ENCODE peak calls at places on chromosomes 16 and 17, in nine cellular contexts. I is WERI-Rb-1; D is CD8-positive, alpha-beta T cell; E is stomach; F is CD4-positive, alpha-beta T cell; T is lung; L is keratinocyte; Z is breast epithelium; P is tibial nerve. H is an unnamed sample.

GRCh38 chr16:10817514-10817913 is 1.1 kb downstream of the TVP23A start:
- DNase-seq in D (no peak), I (no peak), L (no peak), F (no peak), E (no peak), T (no peak), P (no peak), Z (no peak), H (no peak)

GRCh38 chr17:42272576-42272975 is 3.6 kb downstream of the STAT5B start:
- DNase-seq in D (no peak), T (no peak), E (no peak), F (no peak), P (no peak), Z (no peak), L (no peak), I (no peak), H (no peak)

GRCh38 chr16:13148836-13149235 is 247.4 kb downstream of the SHISA9 start:
- DNase-seq in F (no peak), E (no peak), L (no peak), T (no peak), Z (no peak), D (no peak), P (no peak), I (no peak), H (no peak)

GRCh38 chr17:76381633-76382304 is 2.6 kb upstream of the SPHK1 start:
- DNase-seq in Z (no peak), F (no peak), T (no peak), D (no peak), E (no peak), L (no peak), I (no peak), P (peak; percentile 50), H (no peak)

GRCh38 chr17:18859256-18859655 is 1.3 kb downstream of the PRPSAP2 start:
- DNase-seq in T (no peak), I (no peak), Z (no peak), E (no peak), F (no peak), D (no peak), P (no peak), L (no peak), H (no peak)

GRCh38 chr16:9225527-9226316 is 134.3 kb downstream of the HAPSTR1 start:
- DNase-seq in F (no peak), Z (no peak), L (no peak), T (no peak), I (peak; percentile 90), E (no peak), D (no peak), P (no peak), H (peak; percentile 32)

GRCh38 chr16:5072334-5073278 is 963 bp downstream of the ALG1 start:
- DNase-seq in D (no peak), F (no peak), Z (no peak), L (no peak), E (no peak), P (no peak), T (no peak), I (no peak), H (no peak)

GRCh38 chr17:35764123-35764991 is 3.7 kb downstream of the C17orf50 start:
- DNase-seq in L (no peak), E (peak; percentile 92), D (peak; percentile 84), Z (peak; percentile 76), F (peak; percentile 75), P (peak; percentile 69), T (peak; percentile 86), I (peak; percentile 92), H (peak; percentile 87)

GRCh38 chr16:87840462-87840978 is 28.8 kb downstream of the SLC7A5 start:
- DNase-seq in Z (no peak), P (no peak), T (no peak), D (no peak), E (no peak), F (no peak), I (no peak), L (no peak), H (no peak)

GRCh38 chr17:31722251-31723056 is 136.6 kb downstream of the COPRS start:
- DNase-seq in L (no peak), E (peak; percentile 39), I (no peak), T (no peak), Z (no peak), D (no peak), P (no peak), F (no peak), H (no peak)

GRCh38 chr16:12091569-12092346 is 115.2 kb downstream of the SNX29 start:
- DNase-seq in T (no peak), D (no peak), E (no peak), I (no peak), Z (peak; percentile 9), L (no peak), F (no peak), P (no peak), H (no peak)

GRCh38 chr17:63911657-63912100 is 621 bp upstream of the CSHL1 start:
- DNase-seq in E (peak; percentile 40), D (peak; percentile 72), L (no peak), P (peak; percentile 60), T (no peak), F (peak; percentile 55), Z (no peak), I (peak; percentile 71), H (no peak)

GRCh38 chr16:57381791-57382534 is 9.7 kb downstream of the CX3CL1 start:
- DNase-seq in F (no peak), I (no peak), L (no peak), Z (no peak), T (no peak), E (no peak), P (no peak), D (no peak), H (no peak)

GRCh38 chr17:69879576-69879975 is 195.4 kb upstream of the KCNJ16 start:
- DNase-seq in E (no peak), P (no peak), L (no peak), T (no peak), F (no peak), D (no peak), I (no peak), Z (no peak), H (no peak)

GRCh38 chr16:58128721-58129096 is 472 bp downstream of the CFAP20 start:
- DNase-seq in Z (no peak), T (no peak), D (peak; percentile 26), L (no peak), I (peak; percentile 26), P (no peak), F (no peak), E (no peak), H (no peak)

GRCh38 chr16:50455288-50455845 is 86.6 kb upstream of the BRD7 start:
- DNase-seq in Z (no peak), E (no peak), T (no peak), I (no peak), P (no peak), D (no peak), L (no peak), F (no peak), H (no peak)

GRCh38 chr17:31564883-31565297 is 173.4 kb downstream of the RAB11FIP4 start:
- DNase-seq in T (no peak), E (no peak), F (no peak), P (no peak), I (no peak), Z (no peak), D (no peak), L (no peak), H (no peak)

GRCh38 chr16:53756329-53756996 is 52.5 kb downstream of the FTO start:
- DNase-seq in T (no peak), P (no peak), D (no peak), Z (no peak), L (no peak), F (no peak), E (no peak), I (no peak), H (no peak)

GRCh38 chr16:4880006-4880580 is 32.8 kb downstream of the UBN1 start:
- DNase-seq in E (no peak), F (no peak), D (no peak), Z (no peak), P (no peak), T (no peak), I (no peak), L (no peak), H (no peak)

GRCh38 chr16:66426112-66427035 is 721 bp upstream of the BEAN1 start:
- DNase-seq in Z (no peak), I (no peak), F (no peak), D (no peak), L (no peak), P (no peak), T (no peak), E (no peak), H (no peak)
- H3K27me3 ChIP-seq in Z (peaks cover 2% of the 10 kb centered on the region), I (no peaks in the 10 kb centered on the region), F (peaks cover 59% of the 10 kb centered on the region), D (peaks cover 24% of the 10 kb centered on the region), L (peaks cover 44% of the 10 kb centered on the region), P (peaks cover 65% of the 10 kb centered on the region), T (no peaks in the 10 kb centered on the region), E (peaks cover 87% of the 10 kb centered on the region), H (peaks cover 71% of the 10 kb centered on the region)

DNA sequence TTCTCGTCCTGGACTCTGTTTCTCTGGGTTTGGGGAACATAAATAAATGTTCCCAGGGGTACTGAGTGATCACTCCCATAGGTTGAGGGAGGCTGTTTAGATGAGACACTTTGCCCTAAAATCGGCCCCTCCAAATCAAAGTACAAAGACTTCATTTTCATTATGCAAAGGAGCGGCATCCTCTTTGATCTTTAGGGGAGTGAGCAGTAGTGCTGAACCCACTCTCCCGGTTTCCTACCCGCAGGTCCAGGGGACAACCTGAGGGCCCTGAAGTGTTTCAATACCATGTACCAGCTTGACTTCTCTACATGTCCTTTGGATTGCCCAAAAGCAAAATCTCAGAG is 3.6 kb downstream of the HOXB6 start:
- DNase-seq in Z (no peak), P (no peak), E (no peak), T (no peak), F (no peak), D (no peak), I (no peak), L (no peak), H (no peak)
- H3K27me3 ChIP-seq in Z (peaks cover under 1% of the 10 kb centered on the region), P (peaks cover 100% of the 10 kb centered on the region), E (peaks cover 100% of the 10 kb centered on the region), T (no peaks in the 10 kb centered on the region), F (peaks cover 99% of the 10 kb centered on the region), D (peaks cover 61% of the 10 kb centered on the region), I (peaks cover 98% of the 10 kb centered on the region), L (peaks cover 100% of the 10 kb centered on the region), H (peaks cover 100% of the 10 kb centered on the region)

DNA sequence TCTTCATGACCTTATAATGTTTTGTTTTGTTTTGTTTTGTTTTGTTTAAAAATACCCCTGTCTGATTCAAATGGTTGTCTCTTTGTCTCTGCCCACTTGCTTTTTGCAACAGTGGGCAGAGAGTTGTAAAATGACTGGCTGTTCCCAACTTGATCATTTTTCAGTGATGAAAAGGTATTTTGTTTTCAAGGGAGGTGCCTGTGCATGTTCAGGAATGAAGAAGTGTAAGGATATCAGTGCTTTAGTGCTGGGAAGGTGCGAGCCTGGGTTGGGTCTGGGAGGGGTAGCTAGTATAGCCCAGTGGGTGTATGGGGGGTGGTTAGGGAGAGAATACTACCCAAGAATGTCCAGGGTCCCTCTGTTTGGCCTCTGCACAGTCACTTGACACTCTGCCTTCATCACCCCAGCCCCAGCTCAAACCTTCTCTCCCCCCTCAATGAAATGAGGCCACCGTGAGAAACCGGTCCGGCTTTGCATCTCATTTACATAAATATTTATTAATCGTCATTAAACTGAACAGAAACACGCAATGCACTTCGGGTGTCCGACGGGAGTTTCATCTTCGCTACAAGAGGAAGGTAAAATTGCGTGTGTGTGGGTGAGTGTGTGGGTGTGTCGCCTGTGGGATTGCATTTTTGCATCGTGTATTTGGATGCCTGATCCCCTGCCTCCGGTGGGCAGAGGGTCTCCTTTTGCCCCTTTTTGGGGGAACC is 4.3 kb downstream of the NEUROD2 start:
- DNase-seq in T (no peak), F (no peak), I (no peak), E (no peak), Z (no peak), D (no peak), L (no peak), P (no peak), H (no peak)
- H3K27me3 ChIP-seq in T (peaks cover 27% of the 10 kb centered on the region), F (peaks cover 99% of the 10 kb centered on the region), I (peaks cover 100% of the 10 kb centered on the region), E (peaks cover 100% of the 10 kb centered on the region), Z (peaks cover 19% of the 10 kb centered on the region), D (peaks cover 61% of the 10 kb centered on the region), L (peaks cover 89% of the 10 kb centered on the region), P (peaks cover 100% of the 10 kb centered on the region), H (peaks cover 100% of the 10 kb centered on the region)

GRCh38 chr17:79843917-79844815 is 4.9 kb upstream of the CBX4 start:
- DNase-seq in D (no peak), L (no peak), E (peak; percentile 70), I (peak; percentile 72), F (no peak), Z (no peak), P (no peak), T (no peak), H (no peak)
- H3K27me3 ChIP-seq in D (peaks cover 36% of the 10 kb centered on the region), L (peaks cover 46% of the 10 kb centered on the region), E (peaks cover 83% of the 10 kb centered on the region), I (peaks cover 32% of the 10 kb centered on the region), F (peaks cover 47% of the 10 kb centered on the region), Z (peaks cover 11% of the 10 kb centered on the region), P (peaks cover 42% of the 10 kb centered on the region), T (no peaks in the 10 kb centered on the region), H (peaks cover 88% of the 10 kb centered on the region)

H was measured in NT2/D1.